ENCODE peak calls at places on chromosomes 2 and 18, in seven cellular contexts. K, G, B, S, A, N and M are unnamed samples.
A peak's percentile ranks its signal among the peaks of the same experiment; 100 is the strongest.

GRCh38 chr2:30446602-30447148 is 371 bp upstream of the LCLAT1 start:
- DNase-seq in S (no peak), N (no peak), B (no peak), G (no peak), K (no peak), A (no peak), M (no peak)

GRCh38 chr2:238099709-238100048 is 461 bp upstream of the ESPNL start:
- DNase-seq in A (no peak), S (no peak), G (no peak), B (no peak), K (no peak), N (no peak), M (peak; percentile 15)

GRCh38 chr2:26530696-26531095 is 52.8 kb upstream of the OTOF start:
- DNase-seq in B (no peak), S (no peak), G (no peak), N (peak; percentile 19), A (no peak), K (no peak), M (no peak)

GRCh38 chr2:226495466-226496161 is 304.0 kb downstream of the IRS1 start:
- DNase-seq in G (no peak), K (no peak), A (no peak), S (no peak), N (no peak), B (no peak), M (no peak)

GRCh38 chr2:234111523-234111922 is 61.0 kb downstream of the SPP2 start:
- DNase-seq in S (no peak), G (peak; percentile 96), B (peak; percentile 89), A (no peak), N (no peak), K (no peak), M (no peak)

GRCh38 chr2:220192994-220193753 is 565.7 kb downstream of the SLC4A3 start:
- DNase-seq in B (peak; percentile 82), K (no peak), A (no peak), G (peak; percentile 76), N (no peak), S (no peak), M (no peak)

GRCh38 chr2:160044728-160045127 is 17.7 kb downstream of the PLA2R1 start:
- DNase-seq in K (no peak), G (no peak), N (no peak), S (no peak), A (no peak), B (no peak), M (no peak)

GRCh38 chr18:48838921-48839818 is 111.6 kb downstream of the SMAD7 start:
- DNase-seq in B (peak; percentile 78), A (peak; percentile 62), N (peak; percentile 21), G (peak; percentile 78), S (no peak), K (no peak), M (peak; percentile 31)

GRCh38 chr18:50266248-50266704 is at the start of gene CFAP53:
- DNase-seq in G (peak; percentile 63), A (peak; percentile 89), S (peak; percentile 79), B (peak; percentile 82), K (peak; percentile 88), N (peak; percentile 95), M (peak; percentile 97)

GRCh38 chr2:42846026-42846425 is 53.6 kb upstream of the HAAO start:
- DNase-seq in G (no peak), S (no peak), K (no peak), N (no peak), B (no peak), A (no peak), M (no peak)

GRCh38 chr2:148515976-148516375 is 128.6 kb upstream of the EPC2 start:
- DNase-seq in B (no peak), N (no peak), S (no peak), A (peak; percentile 32), G (no peak), K (no peak), M (no peak)

GRCh38 chr18:543447-543846 is 36.7 kb upstream of the CETN1 start:
- DNase-seq in B (no peak), S (no peak), G (no peak), N (no peak), K (no peak), A (no peak), M (no peak)

GRCh38 chr2:16664052-16664731 is 1.4 kb downstream of the CYRIA start:
- DNase-seq in B (no peak), S (no peak), G (no peak), N (peak; percentile 64), K (peak; percentile 48), A (peak; percentile 94), M (peak; percentile 42)

GRCh38 chr2:73083886-73084792 is 12.6 kb upstream of the SFXN5 start:
- DNase-seq in A (no peak), N (no peak), S (no peak), K (no peak), G (no peak), B (no peak), M (no peak)

GRCh38 chr2:216366777-216367465 is 5.4 kb downstream of the MARCHF4 start:
- DNase-seq in K (no peak), N (no peak), G (no peak), B (no peak), S (no peak), A (peak; percentile 25), M (no peak)

GRCh38 chr2:120936476-120937334 is 201.0 kb downstream of the GLI2 start:
- DNase-seq in G (no peak), S (no peak), N (no peak), A (no peak), K (no peak), B (no peak), M (peak; percentile 18)

GRCh38 chr2:120939595-120940318 is 204.1 kb downstream of the GLI2 start:
- DNase-seq in S (no peak), N (no peak), A (peak; percentile 89), K (no peak), G (peak; percentile 37), B (no peak), M (no peak)

GRCh38 chr2:120940319-120940696 is 204.6 kb downstream of the GLI2 start:
- DNase-seq in S (no peak), K (no peak), G (no peak), N (no peak), A (no peak), B (no peak), M (no peak)

GRCh38 chr2:120937736-120938131 is 202.1 kb downstream of the GLI2 start:
- DNase-seq in N (peak; percentile 70), S (no peak), A (peak; percentile 59), B (no peak), G (no peak), K (no peak), M (peak; percentile 64)

DNA sequence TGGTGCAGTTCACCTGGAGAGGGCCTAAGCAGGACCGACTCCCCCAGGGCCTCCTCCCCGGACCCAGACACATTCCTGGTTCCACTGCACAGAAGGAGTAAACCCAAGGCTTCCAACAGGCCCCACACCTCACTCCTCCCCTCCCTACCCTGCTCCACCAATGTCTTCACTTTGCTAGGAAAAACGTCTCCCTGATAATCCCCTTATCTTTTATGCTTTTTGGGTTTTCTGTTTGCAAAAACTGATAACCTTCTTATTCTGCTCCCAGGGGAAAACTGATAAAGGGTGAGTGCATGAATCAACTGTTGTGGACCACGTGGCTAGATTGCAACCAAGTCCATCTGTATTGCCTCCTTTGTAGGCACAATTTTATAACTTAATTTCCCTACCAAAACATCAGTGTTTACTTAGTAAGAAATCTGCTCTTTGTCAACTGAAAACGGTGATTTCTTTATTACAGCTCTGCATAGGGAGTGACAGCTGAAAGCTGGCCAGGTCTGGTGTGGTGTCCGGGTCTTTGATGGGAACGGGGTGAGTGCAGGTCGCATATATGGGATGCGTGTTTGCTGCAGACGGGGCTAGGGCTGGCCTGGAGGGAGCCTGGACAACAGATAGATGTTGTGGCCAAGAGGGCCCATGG is 202.6 kb downstream of the GLI2 start:
- DNase-seq in N (no peak), B (no peak), K (no peak), S (no peak), A (peak; percentile 27), G (no peak), M (no peak)
- H3K4me1 ChIP-seq in N (peaks cover 52% of the 10 kb centered on the region), B (peaks cover 25% of the 10 kb centered on the region), K (peaks cover 71% of the 10 kb centered on the region), S (peaks cover 67% of the 10 kb centered on the region), A (peaks cover 51% of the 10 kb centered on the region), G (peaks cover 32% of the 10 kb centered on the region), M (peaks cover 8% of the 10 kb centered on the region)

DNA sequence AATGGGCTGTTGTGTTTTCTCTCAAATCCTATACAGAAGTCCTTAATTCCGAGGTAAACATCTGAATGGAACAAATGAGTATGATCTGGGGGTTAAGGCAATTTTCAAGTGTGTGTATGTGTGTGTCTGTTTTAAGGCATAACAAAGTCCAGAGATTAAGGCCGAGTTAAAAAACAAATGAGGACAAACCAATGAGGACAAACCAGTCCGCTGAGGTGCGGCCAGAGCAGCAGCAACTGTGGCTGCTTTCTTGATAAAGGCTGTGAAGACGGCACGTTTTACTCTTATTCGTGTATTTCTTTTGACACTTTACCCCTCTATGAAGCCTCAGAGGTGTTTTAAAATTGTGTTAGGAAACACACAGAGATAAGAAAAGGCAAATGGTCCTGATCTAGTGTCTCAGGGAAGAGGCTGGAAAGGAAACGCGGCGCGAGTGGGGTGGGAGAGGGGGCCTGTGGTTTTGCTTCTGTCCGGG is 495 bp upstream of the GULP1 start:
- DNase-seq in K (no peak), G (no peak), B (no peak), S (no peak), N (no peak), A (peak; percentile 51), M (peak; percentile 65)
- H3K27ac ChIP-seq in K (peak overlapping the region; percentile 95), G (peak overlapping the region; percentile 72), B (peak overlapping the region; percentile 80), S (peak overlapping the region; percentile 95), N (peak overlapping the region; percentile 96), A (peak overlapping the region; percentile 93), M (peak overlapping the region; percentile 65)

GRCh38 chr18:57441395-57441794 is 6.2 kb downstream of the ONECUT2 start:
- DNase-seq in K (no peak), A (no peak), B (no peak), S (no peak), N (no peak), G (peak; percentile 35), M (no peak)

GRCh38 chr18:57443247-57443646 is 8.1 kb downstream of the ONECUT2 start:
- DNase-seq in N (no peak), S (no peak), K (no peak), B (no peak), G (no peak), A (no peak), M (no peak)

GRCh38 chr18:57445488-57446319 is 10.5 kb downstream of the ONECUT2 start:
- DNase-seq in S (no peak), A (no peak), B (peak; percentile 75), N (no peak), G (no peak), K (no peak), M (no peak)

GRCh38 chr18:57444301-57444759 is 9.2 kb downstream of the ONECUT2 start:
- DNase-seq in A (no peak), B (peak; percentile 53), K (no peak), N (no peak), G (no peak), S (no peak), M (no peak)

DNA sequence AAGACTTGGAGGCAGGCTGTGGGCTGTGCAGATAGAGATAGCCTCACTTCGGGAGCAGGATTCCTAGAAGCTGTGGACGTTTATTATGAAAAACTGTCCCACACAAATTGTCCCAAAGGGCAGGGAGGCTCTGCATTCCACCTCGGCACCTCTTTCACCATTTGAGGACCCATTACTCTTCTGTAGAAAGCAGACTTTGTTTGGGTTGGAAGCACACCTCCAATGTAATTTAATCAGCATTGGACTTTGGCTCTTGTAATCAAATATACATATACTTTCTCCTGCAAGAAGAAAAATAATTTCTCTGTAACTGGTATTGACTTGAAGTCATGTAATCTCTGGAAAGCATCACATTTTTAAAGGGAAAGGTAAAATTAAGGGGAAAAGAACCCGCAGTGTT is 8.5 kb downstream of the ONECUT2 start:
- DNase-seq in S (no peak), B (no peak), K (no peak), G (no peak), N (no peak), A (no peak), M (no peak)
- H3K27me3 ChIP-seq in S (peaks cover 91% of the 10 kb centered on the region), B (no peaks in the 10 kb centered on the region), K (peaks cover 5% of the 10 kb centered on the region), G (peaks cover 39% of the 10 kb centered on the region), N (peaks cover 2% of the 10 kb centered on the region), A (peaks cover 35% of the 10 kb centered on the region), M (peaks cover 13% of the 10 kb centered on the region)

GRCh38 chr2:68767031-68767961 is 32.7 kb downstream of the ARHGAP25 start:
- DNase-seq in K (no peak), A (no peak), S (no peak), G (no peak), B (no peak), N (no peak), M (no peak)
- H3K4me1 ChIP-seq in K (peaks cover 11% of the 10 kb centered on the region), A (peaks cover 11% of the 10 kb centered on the region), S (peaks cover 51% of the 10 kb centered on the region), G (peaks cover 34% of the 10 kb centered on the region), B (no peaks in the 10 kb centered on the region), N (peaks cover 23% of the 10 kb centered on the region), M (peaks cover 16% of the 10 kb centered on the region)